ENCODE peak calls at places on chromosomes 4 and X, in four cellular contexts. One of them, this sample, is unnamed.

GRCh38 chr4:91170756-91171155 is 1043.6 kb downstream of the CCSER1 start:
- DNase-seq in glutamatergic neuron: no peak
- DNase-seq in GM20000: no peak
- DNase-seq in Calu3: no peak
- DNase-seq in this sample: no peak

GRCh38 chrX:63101879-63102620 is 249.1 kb downstream of the SPIN4 start:
- DNase-seq in glutamatergic neuron: no peak
- DNase-seq in GM20000: no peak
- DNase-seq in Calu3: no peak
- DNase-seq in this sample: no peak

GRCh38 chr4:26896636-26897035 is 36.0 kb downstream of the STIM2 start:
- DNase-seq in glutamatergic neuron: no peak
- DNase-seq in GM20000: no peak
- DNase-seq in Calu3: no peak
- DNase-seq in this sample: no peak

GRCh38 chrX:123859409-123859827 is 435 bp upstream of the XIAP start:
- DNase-seq in glutamatergic neuron: peak
- DNase-seq in GM20000: no peak
- DNase-seq in Calu3: no peak
- DNase-seq in this sample: no peak

GRCh38 chr4:41212221-41213203 is 1.8 kb downstream of the APBB2 start:
- DNase-seq in glutamatergic neuron: peak
- DNase-seq in GM20000: peak
- DNase-seq in Calu3: peak
- DNase-seq in this sample: peak

GRCh38 chr4:145785391-145786008 is 105.6 kb downstream of the C4orf51 start:
- DNase-seq in glutamatergic neuron: no peak
- DNase-seq in GM20000: no peak
- DNase-seq in Calu3: no peak
- DNase-seq in this sample: no peak

GRCh38 chr4:1365271-1366178 is 18.5 kb downstream of the UVSSA start:
- DNase-seq in glutamatergic neuron: peak
- DNase-seq in GM20000: no peak
- DNase-seq in Calu3: no peak
- DNase-seq in this sample: no peak

GRCh38 chr4:76090241-76090691 is 15.8 kb downstream of the ART3 start:
- DNase-seq in glutamatergic neuron: no peak
- DNase-seq in GM20000: peak
- DNase-seq in Calu3: peak
- DNase-seq in this sample: peak

GRCh38 chrX:17719651-17720050 is 17.6 kb upstream of the SCML1 start:
- DNase-seq in glutamatergic neuron: no peak
- DNase-seq in GM20000: no peak
- DNase-seq in Calu3: no peak
- DNase-seq in this sample: no peak

GRCh38 chr4:174996079-174996478 is 77.9 kb downstream of the ADAM29 start:
- DNase-seq in glutamatergic neuron: no peak
- DNase-seq in GM20000: no peak
- DNase-seq in Calu3: no peak
- DNase-seq in this sample: no peak

GRCh38 chrX:148755111-148755510 is 254.7 kb downstream of the AFF2 start:
- DNase-seq in glutamatergic neuron: no peak
- DNase-seq in GM20000: no peak
- DNase-seq in Calu3: no peak
- DNase-seq in this sample: no peak

GRCh38 chrX:349196-349595 is 30.6 kb upstream of the GTPBP6 start:
- DNase-seq in glutamatergic neuron: no peak
- DNase-seq in GM20000: no peak
- DNase-seq in Calu3: no peak
- DNase-seq in this sample: no peak

GRCh38 chrX:26562156-26562555 is 346.2 kb downstream of the MAGEB5 start:
- DNase-seq in glutamatergic neuron: no peak
- DNase-seq in GM20000: no peak
- DNase-seq in Calu3: no peak
- DNase-seq in this sample: no peak

GRCh38 chrX:86383681-86384540 is 235.7 kb downstream of the DACH2 start:
- DNase-seq in glutamatergic neuron: no peak
- DNase-seq in GM20000: no peak
- DNase-seq in Calu3: no peak
- DNase-seq in this sample: no peak

GRCh38 chr4:150867148-150867547 is 147.9 kb downstream of the LRBA start:
- DNase-seq in glutamatergic neuron: no peak
- DNase-seq in GM20000: peak
- DNase-seq in Calu3: peak
- DNase-seq in this sample: peak

GRCh38 chr4:53937918-53938317 is 126.5 kb downstream of the CHIC2 start:
- DNase-seq in glutamatergic neuron: no peak
- DNase-seq in GM20000: no peak
- DNase-seq in Calu3: no peak
- DNase-seq in this sample: no peak

GRCh38 chr4:82739292-82740190 is 59.1 kb downstream of the SCD5 start:
- DNase-seq in glutamatergic neuron: peak
- DNase-seq in GM20000: peak
- DNase-seq in Calu3: peak
- DNase-seq in this sample: peak

GRCh38 chr4:104500452-104500851 is 5.8 kb upstream of the CXXC4 start:
- DNase-seq in glutamatergic neuron: no peak
- DNase-seq in GM20000: no peak
- DNase-seq in Calu3: no peak
- DNase-seq in this sample: no peak

GRCh38 chr4:112523764-112524505 is 8.0 kb upstream of the NEUROG2 start:
- DNase-seq in glutamatergic neuron: peak
- DNase-seq in GM20000: peak
- DNase-seq in Calu3: peak
- DNase-seq in this sample: peak

GRCh38 chrX:65502618-65503017 is 32.0 kb downstream of the LAS1L start:
- DNase-seq in glutamatergic neuron: no peak
- DNase-seq in GM20000: no peak
- DNase-seq in Calu3: no peak
- DNase-seq in this sample: no peak

GRCh38 chr4:75232546-75232945 is 281.7 kb downstream of the RCHY1 start:
- DNase-seq in glutamatergic neuron: no peak
- DNase-seq in GM20000: no peak
- DNase-seq in Calu3: no peak
- DNase-seq in this sample: no peak

GRCh38 chr4:80495847-80496246 is 160.3 kb downstream of the CFAP299 start:
- DNase-seq in glutamatergic neuron: no peak
- DNase-seq in GM20000: no peak
- DNase-seq in Calu3: no peak
- DNase-seq in this sample: no peak

GRCh38 chrX:130539721-130540321 is 138.0 kb downstream of the RBMX2 start:
- DNase-seq in glutamatergic neuron: peak
- DNase-seq in GM20000: peak
- DNase-seq in Calu3: peak
- DNase-seq in this sample: peak

GRCh38 chrX:66110112-66110511 is 53.9 kb upstream of the HEPH start:
- DNase-seq in glutamatergic neuron: no peak
- DNase-seq in GM20000: peak
- DNase-seq in Calu3: no peak
- DNase-seq in this sample: peak

GRCh38 chrX:40006025-40007017 is 91.4 kb downstream of the BCOR start:
- DNase-seq in glutamatergic neuron: peak
- DNase-seq in GM20000: peak
- DNase-seq in Calu3: peak
- DNase-seq in this sample: no peak

GRCh38 chr4:89868261-89868660 is 26.4 kb upstream of the MMRN1 start:
- DNase-seq in glutamatergic neuron: no peak
- DNase-seq in GM20000: no peak
- DNase-seq in Calu3: no peak
- DNase-seq in this sample: no peak

GRCh38 chrX:1609759-1610158 is 5.1 kb upstream of the ASMT start:
- DNase-seq in glutamatergic neuron: no peak
- DNase-seq in GM20000: no peak
- DNase-seq in Calu3: no peak
- DNase-seq in this sample: no peak

GRCh38 chrX:54447461-54447860 is 7.3 kb downstream of the TSR2 start:
- DNase-seq in glutamatergic neuron: no peak
- DNase-seq in GM20000: no peak
- DNase-seq in Calu3: no peak
- DNase-seq in this sample: no peak

GRCh38 chrX:12981880-12982279 is 7.0 kb downstream of the TMSB4X start:
- DNase-seq in glutamatergic neuron: no peak
- DNase-seq in GM20000: no peak
- DNase-seq in Calu3: no peak
- DNase-seq in this sample: no peak

GRCh38 chrX:28586891-28587635 is at the start of gene IL1RAPL1:
- DNase-seq in glutamatergic neuron: no peak
- DNase-seq in GM20000: peak
- DNase-seq in Calu3: peak
- DNase-seq in this sample: no peak

GRCh38 chrX:44943007-44943406 is 70.0 kb downstream of the KDM6A start:
- DNase-seq in glutamatergic neuron: no peak
- DNase-seq in GM20000: no peak
- DNase-seq in Calu3: no peak
- DNase-seq in this sample: no peak

DNA sequence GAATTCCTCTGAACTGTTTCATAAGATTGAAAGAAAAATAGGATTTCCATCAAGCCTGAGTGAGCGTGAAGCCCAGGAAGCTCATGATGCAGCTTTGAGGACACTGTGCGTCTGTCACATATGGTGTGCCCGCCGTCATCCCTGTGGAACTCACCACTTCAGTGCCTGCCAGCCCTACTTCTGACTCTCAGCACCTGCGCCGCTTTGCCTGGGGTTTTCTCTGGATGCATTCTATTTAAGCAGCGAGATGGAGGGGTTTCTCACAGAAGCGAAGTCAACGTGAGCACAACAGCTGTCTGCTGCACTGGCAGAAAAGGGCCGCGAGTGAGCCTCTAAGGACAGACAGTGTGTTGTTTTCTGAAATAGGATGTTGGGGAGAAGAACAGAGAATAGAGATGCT is 6.2 kb upstream of the TMEM128 start:
- DNase-seq in glutamatergic neuron: no peak
- DNase-seq in GM20000: no peak
- DNase-seq in Calu3: no peak
- DNase-seq in this sample: no peak
- TF ChIP-seq CTCF in glutamatergic neuron: no peak
- TF ChIP-seq CTCF in GM20000: no peak
- TF ChIP-seq CTCF in Calu3: no peak
- TF ChIP-seq CTCF in this sample: no peak

GRCh38 chrX:42680651-42681050 is 97.3 kb downstream of the PPP1R2C start:
- DNase-seq in glutamatergic neuron: no peak
- DNase-seq in GM20000: no peak
- DNase-seq in Calu3: no peak
- DNase-seq in this sample: no peak

GRCh38 chrX:42673411-42673810 is 104.6 kb downstream of the PPP1R2C start:
- DNase-seq in glutamatergic neuron: no peak
- DNase-seq in GM20000: no peak
- DNase-seq in Calu3: no peak
- DNase-seq in this sample: no peak

GRCh38 chrX:42684062-42684461 is 93.9 kb downstream of the PPP1R2C start:
- DNase-seq in glutamatergic neuron: no peak
- DNase-seq in GM20000: no peak
- DNase-seq in Calu3: no peak
- DNase-seq in this sample: no peak

DNA sequence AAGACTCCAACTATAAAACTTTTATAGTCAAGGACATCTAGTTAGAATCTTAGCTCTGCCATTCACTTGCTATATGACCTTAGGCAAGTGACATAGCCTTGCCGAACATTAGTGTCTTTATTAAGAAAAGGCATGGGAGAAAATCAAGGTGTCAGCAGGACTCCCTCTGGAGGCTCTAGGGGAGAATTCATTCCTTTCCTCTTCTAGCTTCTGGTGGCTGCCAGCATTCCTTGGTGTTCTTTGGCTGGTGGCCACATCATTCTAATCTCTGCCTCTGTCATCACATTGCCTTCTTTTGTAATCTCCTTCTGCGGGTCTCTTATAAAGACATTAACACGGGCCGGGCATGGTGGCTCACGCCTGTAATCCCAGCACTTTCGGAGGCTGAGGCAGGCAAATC is 99.8 kb downstream of the PPP1R2C start:
- DNase-seq in glutamatergic neuron: no peak
- DNase-seq in GM20000: no peak
- DNase-seq in Calu3: peak
- DNase-seq in this sample: no peak
- TF ChIP-seq CTCF in glutamatergic neuron: no peak
- TF ChIP-seq CTCF in GM20000: no peak
- TF ChIP-seq CTCF in Calu3: no peak
- TF ChIP-seq CTCF in this sample: no peak

GRCh38 chrX:111823068-111823467 is 52.9 kb upstream of the TRPC5OS start:
- DNase-seq in glutamatergic neuron: peak
- DNase-seq in GM20000: peak
- DNase-seq in Calu3: peak
- DNase-seq in this sample: peak
- TF ChIP-seq CTCF in glutamatergic neuron: peak
- TF ChIP-seq CTCF in GM20000: no peak
- TF ChIP-seq CTCF in Calu3: peak
- TF ChIP-seq CTCF in this sample: no peak

GRCh38 chr4:154611833-154612232 is 623 bp downstream of the FGG start:
- DNase-seq in glutamatergic neuron: no peak
- DNase-seq in GM20000: no peak
- DNase-seq in Calu3: no peak
- DNase-seq in this sample: no peak
- TF ChIP-seq CTCF in glutamatergic neuron: no peak
- TF ChIP-seq CTCF in GM20000: no peak
- TF ChIP-seq CTCF in Calu3: no peak
- TF ChIP-seq CTCF in this sample: no peak

DNA sequence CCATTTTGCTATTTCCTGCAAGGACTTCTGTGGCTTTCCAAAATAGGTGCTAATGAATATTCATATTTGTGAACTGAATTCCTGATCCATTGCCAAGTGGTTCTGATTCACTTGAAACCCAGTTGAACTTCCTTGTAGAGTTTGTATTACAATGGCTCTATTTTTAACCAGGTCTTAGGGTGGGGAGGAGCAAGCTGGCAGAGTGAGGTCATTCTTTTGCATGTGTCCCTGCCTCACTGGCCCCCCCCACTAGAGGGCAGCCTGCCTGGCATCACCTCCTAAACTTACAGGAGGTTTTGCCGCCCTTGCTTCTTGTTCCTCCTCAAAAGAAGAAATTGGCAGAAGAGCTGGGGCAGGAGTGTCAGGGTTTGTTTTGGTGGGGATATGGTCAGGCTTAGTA is 10.5 kb downstream of the PTTG2 start:
- DNase-seq in glutamatergic neuron: no peak
- DNase-seq in GM20000: no peak
- DNase-seq in Calu3: peak
- DNase-seq in this sample: no peak
- TF ChIP-seq CTCF in glutamatergic neuron: no peak
- TF ChIP-seq CTCF in GM20000: peak
- TF ChIP-seq CTCF in Calu3: peak
- TF ChIP-seq CTCF in this sample: peak

This sample was measured in GM10248.